ENCODE peak calls at places on chromosomes 3 and 15, in six cellular contexts. Q, A, V, J, Y and Z are unnamed samples.

GRCh38 chr3:125194061-125194848 is 18.3 kb downstream of the SLC12A8 start:
- DNase-seq in Q (no peak), A (peak), V (no peak), J (no peak), Y (no peak), Z (peak)

GRCh38 chr3:95387242-95388021 is 1324.6 kb downstream of the NSUN3 start:
- DNase-seq in Q (no peak), A (no peak), V (no peak), J (no peak), Y (no peak), Z (no peak)

GRCh38 chr15:77577350-77577749 is 55.4 kb downstream of the LINGO1 start:
- DNase-seq in Q (no peak), A (no peak), V (peak), J (no peak), Y (no peak), Z (no peak)

GRCh38 chr3:118501152-118501551 is 533.5 kb downstream of the IGSF11 start:
- DNase-seq in Q (no peak), A (peak), V (peak), J (no peak), Y (peak), Z (peak)

GRCh38 chr3:194552327-194552949 is 65.6 kb upstream of the ATP13A3 start:
- DNase-seq in Q (no peak), A (no peak), V (no peak), J (no peak), Y (no peak), Z (no peak)

GRCh38 chr3:101780661-101781060 is 1.6 kb downstream of the NXPE3 start:
- DNase-seq in Q (peak), A (peak), V (peak), J (no peak), Y (no peak), Z (peak)

GRCh38 chr3:136266468-136266867 is 16.3 kb downstream of the PCCB start:
- DNase-seq in Q (peak), A (peak), V (no peak), J (peak), Y (no peak), Z (peak)

GRCh38 chr3:111715911-111716523 is 120.9 kb upstream of the ZBED2 start:
- DNase-seq in Q (peak), A (no peak), V (peak), J (no peak), Y (peak), Z (no peak)

GRCh38 chr3:69729350-69729919 is 9.8 kb upstream of the MITF start:
- DNase-seq in Q (no peak), A (no peak), V (no peak), J (no peak), Y (no peak), Z (no peak)

GRCh38 chr3:155869664-155870063 is 786 bp upstream of the GMPS start:
- DNase-seq in Q (no peak), A (no peak), V (no peak), J (no peak), Y (no peak), Z (no peak)

GRCh38 chr15:90562669-90563068 is 32.9 kb downstream of the CRTC3 start:
- DNase-seq in Q (no peak), A (peak), V (no peak), J (no peak), Y (no peak), Z (no peak)

GRCh38 chr3:120481056-120481455 is 30.3 kb upstream of the FSTL1 start:
- DNase-seq in Q (no peak), A (no peak), V (no peak), J (no peak), Y (no peak), Z (no peak)

GRCh38 chr15:31397851-31398661 is 71.4 kb downstream of the KLF13 start:
- DNase-seq in Q (no peak), A (peak), V (no peak), J (no peak), Y (no peak), Z (peak)

GRCh38 chr3:8509961-8510360 is 8.3 kb downstream of the LMCD1 start:
- DNase-seq in Q (peak), A (no peak), V (no peak), J (peak), Y (no peak), Z (no peak)

GRCh38 chr3:133213942-133214341 is 175.8 kb downstream of the TMEM108 start:
- DNase-seq in Q (no peak), A (no peak), V (no peak), J (no peak), Y (no peak), Z (no peak)

GRCh38 chr3:169668081-169668956 is 4.8 kb upstream of the MECOM start:
- DNase-seq in Q (peak), A (peak), V (no peak), J (no peak), Y (no peak), Z (peak)

GRCh38 chr15:89665449-89666146 is 10.3 kb upstream of the KIF7 start:
- DNase-seq in Q (peak), A (peak), V (peak), J (no peak), Y (peak), Z (peak)

GRCh38 chr15:60134609-60135008 is 130.5 kb downstream of the FOXB1 start:
- DNase-seq in Q (no peak), A (peak), V (no peak), J (no peak), Y (no peak), Z (no peak)

GRCh38 chr3:100825574-100825973 is 116.3 kb downstream of the TFG start:
- DNase-seq in Q (peak), A (no peak), V (no peak), J (no peak), Y (no peak), Z (no peak)

GRCh38 chr15:43095708-43096347 is 10.0 kb downstream of the UBR1 start:
- DNase-seq in Q (peak), A (peak), V (no peak), J (no peak), Y (no peak), Z (no peak)

GRCh38 chr3:4292301-4292700 is 10.9 kb upstream of the SETMAR start:
- DNase-seq in Q (no peak), A (no peak), V (no peak), J (no peak), Y (no peak), Z (no peak)

GRCh38 chr15:31398677-31399260 is 72.1 kb downstream of the KLF13 start:
- DNase-seq in Q (no peak), A (no peak), V (no peak), J (no peak), Y (no peak), Z (no peak)

GRCh38 chr15:24924621-24925020 is 30.2 kb upstream of the SNRPN start:
- DNase-seq in Q (no peak), A (no peak), V (no peak), J (no peak), Y (no peak), Z (no peak)

GRCh38 chr3:14566812-14567211 is 26.7 kb upstream of the GRIP2 start:
- DNase-seq in Q (no peak), A (no peak), V (no peak), J (no peak), Y (no peak), Z (no peak)

GRCh38 chr3:161770532-161771386 is 274.2 kb downstream of the OTOL1 start:
- DNase-seq in Q (peak), A (no peak), V (no peak), J (peak), Y (no peak), Z (no peak)

GRCh38 chr15:28049594-28049993 is 49.5 kb downstream of the OCA2 start:
- DNase-seq in Q (no peak), A (no peak), V (no peak), J (no peak), Y (no peak), Z (no peak)

GRCh38 chr15:57376695-57377477 is 581 bp downstream of the CGNL1 start:
- DNase-seq in Q (peak), A (peak), V (no peak), J (no peak), Y (peak), Z (peak)

GRCh38 chr3:73164622-73165021 is 103.2 kb downstream of the EBLN2 start:
- DNase-seq in Q (no peak), A (no peak), V (no peak), J (no peak), Y (no peak), Z (no peak)

GRCh38 chr15:49064281-49064653 is 18.0 kb upstream of the SECISBP2L start:
- DNase-seq in Q (no peak), A (no peak), V (no peak), J (no peak), Y (no peak), Z (no peak)

GRCh38 chr3:13171704-13172643 is 98.7 kb upstream of the IQSEC1 start:
- DNase-seq in Q (no peak), A (no peak), V (no peak), J (no peak), Y (no peak), Z (no peak)

GRCh38 chr15:98548172-98548971 is 100.0 kb upstream of the IGF1R start:
- DNase-seq in Q (peak), A (peak), V (peak), J (peak), Y (peak), Z (peak)

GRCh38 chr3:134030382-134030753 is 643 bp upstream of the SLCO2A1 start:
- DNase-seq in Q (no peak), A (no peak), V (no peak), J (no peak), Y (no peak), Z (no peak)

GRCh38 chr3:21484323-21485154 is 266.5 kb downstream of the ZNF385D start:
- DNase-seq in Q (peak), A (peak), V (peak), J (peak), Y (peak), Z (peak)

GRCh38 chr3:175007316-175007715 is 148.2 kb downstream of the NAALADL2 start:
- DNase-seq in Q (no peak), A (no peak), V (no peak), J (no peak), Y (no peak), Z (no peak)

GRCh38 chr3:25441234-25441856 is 13.3 kb downstream of the RARB start:
- DNase-seq in Q (no peak), A (no peak), V (no peak), J (no peak), Y (no peak), Z (no peak)

GRCh38 chr3:81516042-81516441 is 245.4 kb downstream of the GBE1 start:
- DNase-seq in Q (no peak), A (no peak), V (no peak), J (no peak), Y (no peak), Z (no peak)

GRCh38 chr3:152998554-152998953 is 163.5 kb upstream of the RAP2B start:
- DNase-seq in Q (no peak), A (no peak), V (no peak), J (no peak), Y (no peak), Z (no peak)

GRCh38 chr3:122103821-122104514 is 48.8 kb downstream of the CD86 start:
- DNase-seq in Q (no peak), A (no peak), V (no peak), J (no peak), Y (no peak), Z (no peak)

GRCh38 chr3:122100591-122101491 is 45.7 kb downstream of the CD86 start:
- DNase-seq in Q (peak), A (peak), V (no peak), J (no peak), Y (no peak), Z (no peak)

GRCh38 chr3:122102191-122102935 is 47.2 kb downstream of the CD86 start:
- DNase-seq in Q (no peak), A (no peak), V (no peak), J (no peak), Y (no peak), Z (no peak)

GRCh38 chr3:122099255-122099654 is 44.1 kb downstream of the CD86 start:
- DNase-seq in Q (no peak), A (no peak), V (no peak), J (no peak), Y (no peak), Z (no peak)

DNA sequence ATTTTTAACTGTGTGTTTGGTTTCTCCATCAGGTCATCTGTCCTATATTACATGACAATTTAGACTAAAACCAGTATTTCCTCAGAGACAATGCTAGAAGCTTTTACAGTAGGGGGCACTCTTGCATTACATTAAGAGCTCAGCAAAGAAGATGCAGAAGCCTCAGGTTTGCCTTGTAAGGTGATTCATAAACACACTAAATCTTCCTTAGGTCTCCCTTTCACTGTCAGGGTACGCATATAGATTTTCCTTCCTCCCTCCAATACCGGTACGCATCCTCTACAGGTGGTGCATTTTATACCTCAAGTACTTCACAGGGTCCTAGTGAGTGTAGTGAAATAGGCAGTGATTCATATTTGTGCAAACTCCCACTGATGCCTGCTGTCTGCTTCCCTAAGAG is 46.5 kb downstream of the CD86 start:
- DNase-seq in Q (peak), A (peak), V (no peak), J (peak), Y (no peak), Z (peak)
- TF ChIP-seq CTCF in Q (peak), A (peak), V (peak), J (peak), Y (peak), Z (no peak)

DNA sequence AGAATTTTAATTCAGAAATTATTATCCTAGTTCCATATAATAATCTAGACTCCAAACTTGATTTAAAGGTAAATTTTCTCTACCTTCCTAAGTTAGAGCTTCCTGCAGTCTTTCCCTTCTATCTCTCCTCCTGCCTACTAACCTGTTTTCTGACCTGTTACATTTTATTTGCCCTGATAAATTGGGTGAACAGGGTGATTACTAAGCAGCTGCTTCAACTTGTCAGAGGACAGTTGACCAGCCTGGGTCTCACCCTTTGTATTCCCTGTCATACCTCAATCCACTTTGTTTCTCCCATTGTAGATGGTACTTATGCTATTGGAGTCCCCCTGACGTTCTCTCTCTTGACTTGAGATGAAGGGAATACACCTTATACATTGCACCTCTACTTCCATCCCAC is 28.4 kb upstream of the MYRIP start:
- DNase-seq in Q (no peak), A (no peak), V (no peak), J (no peak), Y (no peak), Z (no peak)
- TF ChIP-seq CTCF in Q (no peak), A (no peak), V (no peak), J (no peak), Y (no peak), Z (no peak)

DNA sequence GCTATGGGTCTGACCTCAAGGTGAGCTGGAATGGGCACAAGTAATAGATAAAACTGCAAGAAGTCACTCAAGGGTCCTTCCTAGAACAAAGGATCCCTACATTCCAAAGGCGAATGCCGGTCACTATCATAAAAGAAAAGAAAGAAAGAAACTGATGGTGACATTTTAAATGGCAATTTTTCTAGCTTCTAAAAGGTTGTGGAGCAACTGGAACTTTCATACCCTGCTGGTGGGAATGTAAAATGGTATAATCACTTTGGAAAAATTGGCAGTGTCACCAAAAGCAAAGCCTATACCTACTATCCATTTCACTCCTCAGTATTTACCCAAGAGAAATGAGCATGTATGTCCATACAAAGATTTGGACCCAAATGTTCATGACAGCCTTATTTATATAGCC is 4.2 kb downstream of the CCRL2 start:
- DNase-seq in Q (no peak), A (no peak), V (no peak), J (no peak), Y (no peak), Z (no peak)
- TF ChIP-seq CTCF in Q (no peak), A (no peak), V (no peak), J (no peak), Y (peak), Z (no peak)

DNA sequence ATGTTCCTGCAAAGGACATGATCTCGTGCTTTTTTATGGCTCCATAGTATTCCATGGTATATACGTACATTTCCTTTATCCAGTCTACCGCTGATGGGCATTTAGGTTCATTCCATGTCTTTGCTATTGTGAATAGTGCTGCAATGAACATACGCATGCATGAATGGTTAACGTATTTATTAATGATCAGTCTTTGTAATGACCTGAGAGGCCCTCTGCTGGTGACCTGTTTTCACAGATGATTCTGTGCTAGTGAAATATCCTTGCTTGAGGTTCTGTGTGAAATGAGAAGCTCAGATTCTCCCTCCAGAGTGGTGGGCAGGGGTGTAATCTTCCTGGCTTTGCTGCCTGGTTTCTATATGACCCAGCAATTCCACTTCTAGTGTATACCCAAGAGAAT is 160.2 kb upstream of the RASGRP1 start:
- DNase-seq in Q (no peak), A (no peak), V (no peak), J (no peak), Y (no peak), Z (no peak)
- TF ChIP-seq CTCF in Q (no peak), A (no peak), V (no peak), J (no peak), Y (no peak), Z (no peak)

GRCh38 chr3:141371882-141372281 is 3.6 kb downstream of the ZBTB38 start:
- DNase-seq in Q (peak), A (no peak), V (no peak), J (no peak), Y (no peak), Z (no peak)

GRCh38 chr3:141370065-141370533 is 1.8 kb downstream of the ZBTB38 start:
- DNase-seq in Q (peak), A (peak), V (peak), J (peak), Y (peak), Z (peak)

GRCh38 chr3:141373768-141374526 is 5.6 kb downstream of the ZBTB38 start:
- DNase-seq in Q (peak), A (no peak), V (no peak), J (no peak), Y (no peak), Z (peak)

GRCh38 chr3:141373232-141373631 is 4.9 kb downstream of the ZBTB38 start:
- DNase-seq in Q (peak), A (no peak), V (no peak), J (no peak), Y (no peak), Z (no peak)

DNA sequence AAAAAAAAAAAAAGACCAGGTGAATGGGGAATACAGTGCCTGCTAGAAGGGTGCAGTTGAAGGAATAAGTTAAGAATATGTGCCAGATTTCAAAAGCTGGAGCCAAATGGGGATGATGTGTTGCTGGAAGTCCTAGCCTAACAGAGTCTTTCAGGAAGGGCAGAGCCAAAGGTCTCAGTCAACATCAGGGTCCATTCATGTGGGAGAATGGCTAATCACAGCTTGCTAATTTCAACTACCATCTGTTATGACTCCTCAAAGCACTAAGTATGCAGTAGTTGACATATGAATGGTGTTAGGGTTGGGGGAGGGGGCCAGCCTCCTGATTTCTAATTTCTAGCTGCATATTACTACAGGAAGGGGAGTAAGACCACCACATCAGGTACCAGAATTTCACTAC is 4.4 kb downstream of the ZBTB38 start:
- DNase-seq in Q (peak), A (no peak), V (no peak), J (no peak), Y (no peak), Z (no peak)
- TF ChIP-seq CTCF in Q (no peak), A (no peak), V (no peak), J (no peak), Y (no peak), Z (no peak)